ENCODE peak calls at places on chromosomes 13 and 19, in five cellular contexts. One of them, this sample, is unnamed.

GRCh38 chr13:79776538-79776937 is 295.6 kb downstream of the NDFIP2 start:
- DNase-seq in GOT3: no peak
- DNase-seq in GM04504: no peak
- DNase-seq in A549: no peak
- DNase-seq in neural progenitor cell: no peak
- DNase-seq in this sample: no peak

GRCh38 chr19:18660051-18660910 is 23.2 kb upstream of the CRTC1 start:
- DNase-seq in GOT3: peak
- DNase-seq in GM04504: no peak
- DNase-seq in A549: peak
- DNase-seq in neural progenitor cell: no peak
- DNase-seq in this sample: no peak

GRCh38 chr13:39452834-39453233 is 150.2 kb downstream of the LHFPL6 start:
- DNase-seq in GOT3: no peak
- DNase-seq in GM04504: no peak
- DNase-seq in A549: no peak
- DNase-seq in neural progenitor cell: no peak
- DNase-seq in this sample: no peak

GRCh38 chr19:10593820-10594637 is 6.9 kb upstream of the AP1M2 start:
- DNase-seq in GOT3: no peak
- DNase-seq in GM04504: no peak
- DNase-seq in A549: no peak
- DNase-seq in neural progenitor cell: no peak
- DNase-seq in this sample: peak

GRCh38 chr19:13905634-13906524 is at the start of the genes BRME1 and CC2D1A:
- DNase-seq in GOT3: peak
- DNase-seq in GM04504: peak
- DNase-seq in A549: peak
- DNase-seq in neural progenitor cell: peak
- DNase-seq in this sample: peak

GRCh38 chr19:7292950-7293794 is 1.0 kb downstream of the INSR start:
- DNase-seq in GOT3: no peak
- DNase-seq in GM04504: no peak
- DNase-seq in A549: no peak
- DNase-seq in neural progenitor cell: peak
- DNase-seq in this sample: peak

GRCh38 chr13:94534171-94534570 is 54.7 kb upstream of the DCT start:
- DNase-seq in GOT3: no peak
- DNase-seq in GM04504: no peak
- DNase-seq in A549: no peak
- DNase-seq in neural progenitor cell: no peak
- DNase-seq in this sample: no peak

GRCh38 chr13:59997976-59998375 is 165.8 kb downstream of the DIAPH3 start:
- DNase-seq in GOT3: no peak
- DNase-seq in GM04504: no peak
- DNase-seq in A549: no peak
- DNase-seq in neural progenitor cell: no peak
- DNase-seq in this sample: no peak

GRCh38 chr19:24140099-24140498 is 53.1 kb downstream of the ZNF254 start:
- DNase-seq in GOT3: no peak
- DNase-seq in GM04504: peak
- DNase-seq in A549: peak
- DNase-seq in neural progenitor cell: no peak
- DNase-seq in this sample: no peak

GRCh38 chr19:45767881-45768643 is 990 bp downstream of the SIX5 start:
- DNase-seq in GOT3: no peak
- DNase-seq in GM04504: no peak
- DNase-seq in A549: peak
- DNase-seq in neural progenitor cell: peak
- DNase-seq in this sample: peak

GRCh38 chr13:75633285-75633684 is 2.8 kb upstream of the LMO7 start:
- DNase-seq in GOT3: no peak
- DNase-seq in GM04504: peak
- DNase-seq in A549: no peak
- DNase-seq in neural progenitor cell: no peak
- DNase-seq in this sample: no peak

GRCh38 chr19:15379996-15380647 is 535 bp upstream of the AKAP8 start:
- DNase-seq in GOT3: no peak
- DNase-seq in GM04504: no peak
- DNase-seq in A549: peak
- DNase-seq in neural progenitor cell: no peak
- DNase-seq in this sample: no peak

GRCh38 chr19:10292206-10292788 is 2.5 kb downstream of the ICAM5 start:
- DNase-seq in GOT3: no peak
- DNase-seq in GM04504: no peak
- DNase-seq in A549: peak
- DNase-seq in neural progenitor cell: peak
- DNase-seq in this sample: peak